ENCODE peak calls at places on chromosomes 12 and 14, in five cellular contexts. R, T, U, H and N are unnamed samples.
A peak's percentile ranks its signal among the peaks of the same experiment; 100 is the strongest.

GRCh38 chr14:75088566-75089373 is 19.3 kb downstream of the ZC2HC1C start:
- DNase-seq in R (peak; percentile 73), T (peak; percentile 43), U (peak; percentile 60), H (peak; percentile 86), N (no peak)

GRCh38 chr12:54991161-54991991 is 6.8 kb upstream of the TESPA1 start:
- DNase-seq in R (no peak), T (peak; percentile 79), U (peak; percentile 52), H (no peak), N (peak; percentile 62)

GRCh38 chr14:88326352-88327103 is 3.5 kb upstream of the KCNK10 start:
- DNase-seq in R (no peak), T (no peak), U (no peak), H (peak; percentile 51), N (no peak)

GRCh38 chr14:77088219-77088618 is 9.8 kb upstream of the CIPC start:
- DNase-seq in R (no peak), T (no peak), U (no peak), H (peak; percentile 88), N (no peak)

GRCh38 chr12:129911437-129912049 is 7.7 kb upstream of the TMEM132D start:
- DNase-seq in R (peak; percentile 94), T (peak; percentile 58), U (peak; percentile 76), H (peak; percentile 86), N (no peak)

GRCh38 chr14:48690349-48690748 is 895.8 kb downstream of the RPS29 start:
- DNase-seq in R (no peak), T (no peak), U (no peak), H (peak; percentile 4), N (no peak)

GRCh38 chr14:69519701-69520100 is 35.2 kb downstream of the PLEKHD1 start:
- DNase-seq in R (no peak), T (no peak), U (no peak), H (peak; percentile 41), N (no peak)

GRCh38 chr12:109706398-109706746 is 7.3 kb upstream of the FAM222A start:
- DNase-seq in R (no peak), T (no peak), U (no peak), H (no peak), N (no peak)

GRCh38 chr14:102913341-102914211 is 8.9 kb upstream of the AMN start:
- DNase-seq in R (no peak), T (no peak), U (no peak), H (no peak), N (no peak)

GRCh38 chr14:39430762-39431415 is 1.3 kb downstream of the FBXO33 start:
- DNase-seq in R (no peak), T (peak; percentile 21), U (no peak), H (peak; percentile 48), N (no peak)

GRCh38 chr14:83217492-83217891 is 1683.8 kb upstream of the SEL1L start:
- DNase-seq in R (no peak), T (no peak), U (no peak), H (no peak), N (no peak)